ENCODE peak calls at places on chromosomes 1 and 21, in six cellular contexts. P, B, W, R, U and J are unnamed samples.

GRCh38 chr1:245133995-245134715 is 20.6 kb upstream of the KIF26B start:
- DNase-seq in P (no peak), B (no peak), W (no peak), R (no peak), U (no peak), J (no peak)

GRCh38 chr21:22575165-22575584 is 1577.0 kb downstream of the NCAM2 start:
- DNase-seq in P (no peak), B (no peak), W (no peak), R (no peak), U (no peak), J (no peak)

GRCh38 chr1:23371987-23372386 is 2.4 kb upstream of the ZNF436 start:
- DNase-seq in P (peak), B (no peak), W (no peak), R (no peak), U (no peak), J (no peak)

GRCh38 chr1:20588634-20589225 is at the start of gene CDA:
- DNase-seq in P (peak), B (no peak), W (no peak), R (peak), U (no peak), J (peak)

GRCh38 chr1:235270625-235271024 is 57.4 kb downstream of the ARID4B start:
- DNase-seq in P (no peak), B (peak), W (no peak), R (peak), U (peak), J (no peak)

GRCh38 chr21:33301632-33302002 is 23.2 kb upstream of the IFNAR1 start:
- DNase-seq in P (no peak), B (no peak), W (no peak), R (no peak), U (no peak), J (no peak)

GRCh38 chr1:48530727-48531351 is 58.8 kb upstream of the SPATA6 start:
- DNase-seq in P (no peak), B (no peak), W (no peak), R (no peak), U (no peak), J (peak)

GRCh38 chr21:32414579-32415358 is 2.3 kb downstream of the EVA1C start:
- DNase-seq in P (no peak), B (no peak), W (no peak), R (peak), U (no peak), J (no peak)

GRCh38 chr1:6054596-6054995 is 8.9 kb downstream of the KCNAB2 start:
- DNase-seq in P (no peak), B (no peak), W (no peak), R (no peak), U (no peak), J (no peak)

GRCh38 chr1:237841485-237841884 is 49.2 kb downstream of the ZP4 start:
- DNase-seq in P (no peak), B (no peak), W (no peak), R (no peak), U (no peak), J (no peak)

GRCh38 chr1:36783475-36783874 is 250.8 kb downstream of the GRIK3 start:
- DNase-seq in P (no peak), B (no peak), W (no peak), R (no peak), U (no peak), J (no peak)

GRCh38 chr1:171252482-171252881 is 4.2 kb downstream of the FMO1 start:
- DNase-seq in P (no peak), B (peak), W (no peak), R (no peak), U (no peak), J (no peak)

GRCh38 chr1:94071956-94072355 is 49.0 kb downstream of the ABCA4 start:
- DNase-seq in P (no peak), B (no peak), W (no peak), R (no peak), U (no peak), J (no peak)

GRCh38 chr1:206521002-206521585 is 13.8 kb downstream of the RASSF5 start:
- DNase-seq in P (no peak), B (no peak), W (no peak), R (no peak), U (no peak), J (no peak)

GRCh38 chr1:99707535-99708142 is 58.8 kb downstream of the FRRS1 start:
- DNase-seq in P (peak), B (no peak), W (peak), R (peak), U (peak), J (no peak)

GRCh38 chr1:62337785-62338631 is 18.8 kb upstream of the KANK4 start:
- DNase-seq in P (no peak), B (no peak), W (no peak), R (no peak), U (no peak), J (no peak)
- TF ChIP-seq CTCF in P (no peak), B (no peak), W (no peak), R (no peak), U (no peak), J (no peak)

DNA sequence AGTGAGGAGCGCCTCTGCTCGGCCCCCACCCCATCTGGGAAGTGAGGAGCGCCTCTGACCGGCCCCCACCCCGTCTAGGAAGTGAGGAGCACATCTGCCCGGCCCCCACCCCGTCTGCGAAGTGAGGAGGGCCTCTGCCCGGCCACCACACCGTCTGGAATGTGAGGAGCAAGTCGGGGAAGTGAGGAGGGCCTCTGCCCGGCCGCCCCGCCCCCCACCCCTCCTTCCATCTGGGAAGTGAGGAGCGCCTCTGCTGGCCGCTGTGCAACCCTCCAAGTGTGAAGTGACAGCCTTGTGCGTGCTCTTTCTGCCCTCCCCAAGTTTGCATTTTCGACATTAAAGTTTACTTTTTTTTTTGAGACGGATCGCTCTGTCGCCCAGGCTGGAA is 5.1 kb upstream of the ZZZ3 start:
- DNase-seq in P (peak), B (peak), W (peak), R (no peak), U (no peak), J (no peak)
- TF ChIP-seq CTCF in P (no peak), B (no peak), W (no peak), R (peak), U (peak), J (peak)

GRCh38 chr1:147080013-147080661 is 92.1 kb downstream of the PRKAB2 start:
- DNase-seq in P (no peak), B (peak), W (no peak), R (no peak), U (no peak), J (no peak)
- TF ChIP-seq CTCF in P (no peak), B (no peak), W (no peak), R (no peak), U (no peak), J (peak)

GRCh38 chr1:33015216-33015615 is 21.5 kb downstream of the AK2 start:
- DNase-seq in P (no peak), B (no peak), W (no peak), R (no peak), U (no peak), J (no peak)
- TF ChIP-seq CTCF in P (no peak), B (no peak), W (no peak), R (no peak), U (no peak), J (no peak)

GRCh38 chr1:10960954-10961833 is 51.3 kb upstream of the TARDBP start:
- DNase-seq in P (peak), B (peak), W (peak), R (peak), U (no peak), J (peak)
- TF ChIP-seq CTCF in P (peak), B (peak), W (peak), R (peak), U (peak), J (peak)

GRCh38 chr1:234067584-234067983 is 163.1 kb downstream of the SLC35F3 start:
- DNase-seq in P (no peak), B (no peak), W (no peak), R (no peak), U (no peak), J (no peak)

GRCh38 chr1:234072793-234073192 is 168.3 kb downstream of the SLC35F3 start:
- DNase-seq in P (no peak), B (no peak), W (no peak), R (no peak), U (no peak), J (no peak)

GRCh38 chr1:234065794-234066447 is 161.4 kb downstream of the SLC35F3 start:
- DNase-seq in P (peak), B (peak), W (peak), R (peak), U (peak), J (peak)

DNA sequence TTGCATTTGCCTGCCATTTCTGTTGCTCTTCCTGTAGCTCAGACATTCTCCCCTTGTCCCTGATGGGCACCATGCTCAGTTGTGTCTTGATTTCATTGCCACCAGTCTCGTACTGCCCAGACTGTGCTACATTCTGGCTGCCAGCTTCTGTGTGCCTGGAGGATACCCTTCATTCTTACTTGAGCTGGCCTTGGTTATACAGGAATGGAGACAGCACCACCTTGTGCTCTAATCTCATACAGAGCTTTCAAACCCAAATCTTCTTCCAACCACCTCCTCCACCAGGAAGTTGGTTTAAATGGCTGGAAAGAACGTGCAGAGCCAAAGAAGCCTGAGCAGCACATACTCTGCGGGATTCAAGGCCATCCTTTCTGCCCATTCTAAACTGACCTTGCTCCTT is 165.3 kb downstream of the SLC35F3 start:
- DNase-seq in P (no peak), B (no peak), W (no peak), R (no peak), U (no peak), J (no peak)
- TF ChIP-seq CTCF in P (no peak), B (no peak), W (no peak), R (peak), U (no peak), J (peak)

GRCh38 chr1:210024282-210024681 is 86.3 kb downstream of the SYT14 start:
- DNase-seq in P (no peak), B (no peak), W (no peak), R (no peak), U (no peak), J (no peak)

GRCh38 chr1:210027994-210028393 is 90.0 kb downstream of the SYT14 start:
- DNase-seq in P (no peak), B (no peak), W (no peak), R (no peak), U (no peak), J (no peak)

GRCh38 chr1:210022044-210022443 is 84.0 kb downstream of the SYT14 start:
- DNase-seq in P (no peak), B (no peak), W (no peak), R (no peak), U (no peak), J (no peak)

GRCh38 chr1:210024996-210025395 is 87.0 kb downstream of the SYT14 start:
- DNase-seq in P (no peak), B (no peak), W (no peak), R (no peak), U (no peak), J (no peak)

GRCh38 chr1:210025870-210026269 is 87.9 kb downstream of the SYT14 start:
- DNase-seq in P (no peak), B (no peak), W (no peak), R (no peak), U (no peak), J (no peak)
- TF ChIP-seq CTCF in P (no peak), B (no peak), W (no peak), R (peak), U (peak), J (no peak)

DNA sequence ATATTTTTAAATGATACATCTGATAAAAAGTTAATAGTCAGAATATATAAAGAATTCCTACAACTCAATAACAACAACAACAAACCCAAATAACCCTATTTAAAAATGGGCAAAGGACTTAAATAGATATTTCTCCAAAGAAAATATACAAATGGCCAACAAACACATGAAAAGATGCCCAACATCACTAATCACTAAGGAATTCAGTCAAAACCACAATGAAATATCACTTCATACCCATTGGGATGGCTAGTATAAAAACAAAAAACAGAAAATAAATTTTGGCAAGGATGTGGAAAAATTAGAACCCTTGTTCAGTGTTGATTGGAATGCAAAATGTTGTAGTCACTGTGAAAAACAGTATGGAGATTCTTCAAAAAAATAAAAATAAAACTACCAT is 184.8 kb upstream of the RAB4A start:
- DNase-seq in P (no peak), B (no peak), W (no peak), R (no peak), U (no peak), J (no peak)
- TF ChIP-seq CTCF in P (no peak), B (no peak), W (no peak), R (no peak), U (no peak), J (no peak)

DNA sequence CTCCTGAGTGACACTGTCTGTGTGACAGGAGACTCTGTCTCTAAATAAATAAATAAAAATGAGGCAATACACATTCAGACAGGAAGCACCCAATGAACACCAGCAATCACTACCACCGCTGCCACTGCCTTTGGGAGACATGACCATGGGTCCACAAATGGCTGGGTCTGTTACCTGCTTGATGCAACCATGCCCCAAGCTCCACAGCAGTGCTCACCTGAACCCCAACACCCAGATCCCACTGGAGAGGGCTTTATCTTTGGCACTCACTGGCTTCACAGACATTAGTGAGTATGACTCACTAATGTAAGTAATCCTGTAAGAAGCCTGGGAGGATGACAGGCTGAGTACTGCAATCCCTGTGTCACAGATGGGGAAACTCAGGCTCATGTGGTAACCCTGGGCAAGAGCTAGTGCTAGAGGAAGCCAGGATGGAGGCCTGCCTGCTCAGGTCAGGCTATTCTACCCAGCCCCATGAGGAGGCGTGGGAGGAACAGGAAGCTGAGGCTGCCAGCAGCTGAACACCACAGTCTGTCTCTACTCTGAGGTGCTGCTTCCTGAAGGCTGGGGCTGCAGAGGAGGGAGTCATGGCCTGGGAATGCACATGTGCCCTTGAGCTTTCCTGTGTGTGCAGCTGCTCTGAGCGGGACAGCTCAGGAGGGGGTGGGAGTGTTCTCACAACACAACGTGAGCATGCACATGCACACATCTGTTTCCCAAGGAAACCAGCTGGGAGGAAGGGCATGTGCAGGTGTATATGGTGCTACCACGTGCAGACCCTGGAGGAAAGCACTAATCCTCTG is 43.0 kb downstream of the SLC9A1 start:
- DNase-seq in P (peak), B (peak), W (peak), R (peak), U (peak), J (peak)
- TF ChIP-seq CTCF in P (peak), B (peak), W (peak), R (peak), U (peak), J (peak)